ENCODE peak calls at places on chromosomes 12 and 14, in four cellular contexts. Q, T, E and S are unnamed samples.

GRCh38 chr14:85528080-85528881 is 1.7 kb upstream of the FLRT2 start:
- DNase-seq in Q (no peak), T (no peak), E (peak), S (peak)

GRCh38 chr12:42791399-42791798 is 201.9 kb upstream of the PRICKLE1 start:
- DNase-seq in Q (no peak), T (no peak), E (no peak), S (no peak)

GRCh38 chr12:32535260-32535999 is 136.1 kb downstream of the FGD4 start:
- DNase-seq in Q (peak), T (no peak), E (peak), S (peak)

GRCh38 chr14:75979071-75979571 is 2.7 kb downstream of the TGFB3 start:
- DNase-seq in Q (peak), T (no peak), E (peak), S (peak)

GRCh38 chr12:101172316-101172715 is 37.7 kb downstream of the SLC5A8 start:
- DNase-seq in Q (peak), T (no peak), E (peak), S (no peak)

GRCh38 chr14:20606190-20606901 is 15.2 kb upstream of the RNASE12 start:
- DNase-seq in Q (peak), T (no peak), E (no peak), S (no peak)

GRCh38 chr12:44816446-44817017 is 59.6 kb downstream of the NELL2 start:
- DNase-seq in Q (no peak), T (no peak), E (no peak), S (no peak)

GRCh38 chr12:122951406-122951805 is 14.9 kb downstream of the ABCB9 start:
- DNase-seq in Q (no peak), T (no peak), E (no peak), S (no peak)

GRCh38 chr12:131413006-131413405 is 297.9 kb upstream of the SFSWAP start:
- DNase-seq in Q (no peak), T (no peak), E (no peak), S (no peak)

GRCh38 chr12:104605685-104606084 is 148.9 kb downstream of the CHST11 start:
- DNase-seq in Q (no peak), T (no peak), E (peak), S (peak)

GRCh38 chr12:57514720-57515467 is 5.4 kb downstream of the DDIT3 start:
- DNase-seq in Q (no peak), T (no peak), E (no peak), S (no peak)

GRCh38 chr12:41967668-41968649 is 176.7 kb downstream of the GXYLT1 start:
- DNase-seq in Q (peak), T (no peak), E (no peak), S (peak)

GRCh38 chr12:85661461-85662208 is 174.6 kb downstream of the RASSF9 start:
- DNase-seq in Q (no peak), T (no peak), E (no peak), S (no peak)

GRCh38 chr14:100605706-100606686 is 18.8 kb upstream of the BEGAIN start:
- DNase-seq in Q (no peak), T (no peak), E (no peak), S (no peak)

GRCh38 chr12:42686514-42687172 is 97.1 kb upstream of the PRICKLE1 start:
- DNase-seq in Q (no peak), T (no peak), E (peak), S (no peak)

GRCh38 chr12:95417372-95417771 is 56.6 kb upstream of the METAP2 start:
- DNase-seq in Q (no peak), T (no peak), E (peak), S (no peak)

GRCh38 chr12:13223176-13223806 is 26.8 kb downstream of the EMP1 start:
- DNase-seq in Q (no peak), T (no peak), E (peak), S (no peak)

GRCh38 chr14:92456215-92457017 is 57.2 kb upstream of the RIN3 start:
- DNase-seq in Q (peak), T (no peak), E (peak), S (no peak)

GRCh38 chr12:46660719-46661118 is 165.1 kb downstream of the SLC38A4 start:
- DNase-seq in Q (no peak), T (no peak), E (peak), S (no peak)

GRCh38 chr12:60977966-60978365 is 1282.2 kb upstream of the USP15 start:
- DNase-seq in Q (peak), T (no peak), E (no peak), S (no peak)

GRCh38 chr14:68929623-68930307 is 49.3 kb downstream of the ACTN1 start:
- DNase-seq in Q (no peak), T (no peak), E (no peak), S (no peak)

GRCh38 chr12:119055977-119056376 is 74.6 kb downstream of the SRRM4 start:
- DNase-seq in Q (no peak), T (no peak), E (no peak), S (no peak)

GRCh38 chr12:132907216-132907615 is 19.8 kb upstream of the CHFR start:
- DNase-seq in Q (no peak), T (no peak), E (peak), S (no peak)

GRCh38 chr14:58297412-58297761 is 968 bp upstream of the ARID4A start:
- DNase-seq in Q (no peak), T (no peak), E (peak), S (no peak)

GRCh38 chr12:26514364-26514763 is 318.6 kb downstream of the ITPR2 start:
- DNase-seq in Q (no peak), T (no peak), E (no peak), S (no peak)

GRCh38 chr12:12582895-12583303 is 20.2 kb upstream of the DUSP16 start:
- DNase-seq in Q (no peak), T (no peak), E (peak), S (no peak)

GRCh38 chr12:107891967-107892366 is 117.5 kb downstream of the ASCL4 start:
- DNase-seq in Q (peak), T (no peak), E (no peak), S (no peak)

GRCh38 chr14:24322672-24323071 is 11.4 kb downstream of the LTB4R start:
- DNase-seq in Q (no peak), T (no peak), E (no peak), S (no peak)

GRCh38 chr14:100285021-100285912 is 21.0 kb downstream of the SLC25A29 start:
- DNase-seq in Q (peak), T (peak), E (peak), S (peak)

GRCh38 chr12:53953831-53954693 is 641 bp upstream of the HOXC12 start:
- DNase-seq in Q (no peak), T (no peak), E (no peak), S (no peak)

GRCh38 chr14:65167072-65167645 is 64.8 kb upstream of the MAX start:
- DNase-seq in Q (no peak), T (no peak), E (peak), S (no peak)

GRCh38 chr14:26596722-26597030 is 1.2 kb downstream of the NOVA1 start:
- DNase-seq in Q (no peak), T (no peak), E (no peak), S (no peak)

GRCh38 chr14:92914087-92914656 is 8.8 kb upstream of the CHGA start:
- DNase-seq in Q (no peak), T (peak), E (no peak), S (peak)

GRCh38 chr12:110307372-110307771 is 26.3 kb downstream of the ATP2A2 start:
- DNase-seq in Q (no peak), T (no peak), E (no peak), S (no peak)